ENCODE peak calls at places on chromosomes 13 and 19, in five cellular contexts. C, N, E, T and A are unnamed samples. For H3K4me1, the result is how much of the 10 kb centered on the place peaks cover.

GRCh38 chr13:100887729-100888151 is 213.1 kb upstream of the TMTC4 start:
- DNase-seq in C (no peak), N (peak), T (no peak), E (peak), A (no peak)

GRCh38 chr13:36904219-36904618 is 15.8 kb downstream of the SMAD9 start:
- DNase-seq in N (no peak), E (no peak), C (no peak), T (no peak), A (no peak)

GRCh38 chr13:106566682-106567420 is 1.1 kb downstream of the ARGLU1 start:
- DNase-seq in E (peak), C (peak), N (peak), T (peak), A (peak)

GRCh38 chr19:1672038-1672768 is 19.8 kb upstream of the TCF3 start:
- DNase-seq in E (peak), C (peak), T (no peak), N (peak), A (no peak)

GRCh38 chr13:65913173-65913572 is 1317.0 kb downstream of the PCDH9 start:
- DNase-seq in T (no peak), E (peak), N (no peak), C (no peak), A (no peak)

GRCh38 chr19:35903550-35904179 is 1.3 kb downstream of the HCST start:
- DNase-seq in E (peak), T (peak), C (peak), N (peak), A (peak)

GRCh38 chr13:63327584-63327983 is 1911.9 kb upstream of the PCDH20 start:
- DNase-seq in C (no peak), E (no peak), N (no peak), T (no peak), A (no peak)

GRCh38 chr13:41458187-41458938 is 1.0 kb downstream of the RGCC start:
- DNase-seq in C (no peak), N (peak), E (peak), T (peak), A (peak)

GRCh38 chr19:7349961-7350711 is 1.4 kb downstream of the ARHGEF18 start:
- DNase-seq in T (no peak), E (no peak), N (no peak), C (no peak), A (no peak)

GRCh38 chr19:54415208-54415900 is at the start of gene TTYH1:
- DNase-seq in E (no peak), T (no peak), N (no peak), C (no peak), A (no peak)

GRCh38 chr13:20715340-20715732 is 11.8 kb downstream of the IL17D start:
- DNase-seq in T (no peak), C (no peak), E (no peak), N (no peak), A (no peak)

GRCh38 chr13:46797468-46798237 is 692 bp upstream of the ESD start:
- DNase-seq in N (peak), T (no peak), E (peak), C (no peak), A (no peak)

GRCh38 chr13:29227560-29227959 is 367.9 kb downstream of the SLC7A1 start:
- DNase-seq in E (no peak), C (no peak), T (no peak), N (peak), A (no peak)

GRCh38 chr13:42174344-42175162 is 97.4 kb upstream of the AKAP11 start:
- DNase-seq in C (no peak), T (no peak), E (peak), N (peak), A (no peak)

GRCh38 chr19:50003810-50004419 is 21.3 kb downstream of the VRK3 start:
- DNase-seq in T (no peak), C (peak), N (peak), E (peak), A (peak)

GRCh38 chr19:15196683-15197005 is 4.2 kb downstream of the NOTCH3 start:
- DNase-seq in N (no peak), C (no peak), E (no peak), T (no peak), A (no peak)

GRCh38 chr19:8367327-8368001 is 3.5 kb downstream of the ANGPTL4 start:
- DNase-seq in T (peak), N (peak), E (peak), C (no peak), A (peak)

GRCh38 chr13:113098163-113098732 is 7.3 kb upstream of the F7 start:
- DNase-seq in E (peak), T (no peak), N (no peak), C (no peak), A (no peak)

GRCh38 chr19:11652492-11652891 is 55.2 kb downstream of the ZNF627 start:
- DNase-seq in E (no peak), T (no peak), C (no peak), N (no peak), A (no peak)

GRCh38 chr13:93217701-93218100 is 8.9 kb upstream of the GPC6 start:
- DNase-seq in N (no peak), C (no peak), T (no peak), E (no peak), A (no peak)

GRCh38 chr19:42563352-42564210 is 31.1 kb downstream of the CEACAM8 start:
- DNase-seq in T (no peak), E (peak), C (peak), N (peak), A (peak)

GRCh38 chr19:10416380-10417257 is 3.7 kb upstream of the PDE4A start:
- DNase-seq in C (peak), N (peak), T (peak), E (peak), A (peak)

GRCh38 chr13:51488212-51488611 is 35.4 kb upstream of the INTS6 start:
- DNase-seq in T (no peak), E (no peak), C (no peak), N (no peak), A (no peak)

GRCh38 chr19:46975011-46975917 is 44.4 kb upstream of the NPAS1 start:
- DNase-seq in N (no peak), C (no peak), T (no peak), E (no peak), A (no peak)

GRCh38 chr13:97921146-97921776 is 32.2 kb upstream of the IPO5 start:
- DNase-seq in C (no peak), E (peak), T (no peak), N (peak), A (no peak)

GRCh38 chr19:35908977-35909683 is 1.0 kb upstream of the TYROBP start:
- DNase-seq in T (peak), C (no peak), N (no peak), E (no peak), A (peak)

GRCh38 chr19:41166888-41167804 is 25.9 kb upstream of the CYP2S1 start:
- DNase-seq in C (no peak), T (no peak), E (no peak), N (peak), A (no peak)

GRCh38 chr13:72290962-72291681 is 424.1 kb upstream of the DACH1 start:
- DNase-seq in C (no peak), N (no peak), T (no peak), E (no peak), A (no peak)

GRCh38 chr19:22945560-22945959 is 57.4 kb downstream of the ZNF728 start:
- DNase-seq in E (peak), T (no peak), N (no peak), C (no peak), A (no peak)

GRCh38 chr13:35514801-35515502 is 38.5 kb upstream of the MAB21L1 start:
- DNase-seq in N (no peak), E (no peak), C (no peak), T (no peak), A (no peak)

GRCh38 chr13:99027661-99028425 is 50.0 kb upstream of the DOCK9 start:
- DNase-seq in N (no peak), T (no peak), C (no peak), E (no peak), A (no peak)

GRCh38 chr13:95536629-95537241 is 15.8 kb upstream of the CLDN10 start:
- DNase-seq in N (peak), E (peak), T (no peak), C (no peak), A (no peak)

GRCh38 chr13:110387451-110388140 is 80.5 kb downstream of the COL4A2 start:
- DNase-seq in C (no peak), T (peak), N (peak), E (peak), A (peak)

GRCh38 chr19:48543121-48543710 is 8.8 kb upstream of the SULT2B1 start:
- DNase-seq in C (peak), N (no peak), T (no peak), E (peak), A (peak)

GRCh38 chr13:76455960-76456359 is 430.2 kb downstream of the KCTD12 start:
- DNase-seq in N (no peak), T (no peak), C (no peak), E (peak), A (no peak)

GRCh38 chr19:16588089-16588823 is 16.0 kb upstream of the SLC35E1 start:
- DNase-seq in T (no peak), C (no peak), E (peak), N (no peak), A (no peak)

GRCh38 chr13:67229438-67230242 is 496 bp downstream of the PCDH9 start:
- DNase-seq in T (no peak), N (peak), E (peak), C (peak), A (peak)

GRCh38 chr19:15223649-15224371 is 8.4 kb downstream of the EPHX3 start:
- DNase-seq in N (no peak), C (no peak), T (no peak), E (no peak), A (no peak)

GRCh38 chr19:4454952-4455738 is 2.4 kb downstream of the UBXN6 start:
- DNase-seq in T (no peak), E (peak), N (peak), C (no peak), A (peak)

GRCh38 chr19:4456566-4456842 is 1.1 kb downstream of the UBXN6 start:
- DNase-seq in C (no peak), N (peak), E (peak), T (no peak), A (peak)

GRCh38 chr19:4456843-4457653 is 546 bp downstream of the UBXN6 start:
- DNase-seq in C (peak), N (peak), E (peak), T (peak), A (peak)

GRCh38 chr19:4455742-4456565 is 1.6 kb downstream of the UBXN6 start:
- DNase-seq in E (peak), T (peak), N (peak), C (no peak), A (peak)

GRCh38 chr19:4457654-4458406 is at the start of gene UBXN6:
- DNase-seq in T (peak), E (peak), N (peak), C (peak), A (peak)
- TF ChIP-seq CTCF in T (peak), E (no peak), N (no peak), C (no peak), A (no peak)

GRCh38 chr13:75414036-75414827 is 67.7 kb downstream of the TBC1D4 start:
- DNase-seq in N (peak), E (no peak), C (no peak), T (no peak), A (no peak)
- H3K4me1 ChIP-seq in N (under half), E (under half), C (half or more), T (half or more), A (under half)

GRCh38 chr19:43699506-43700367 is 16.1 kb upstream of the IRGC start:
- DNase-seq in T (peak), C (no peak), E (peak), N (peak), A (no peak)
- H3K4me3 ChIP-seq in T (peak), C (no peak), E (no peak), N (peak), A (no peak)

GRCh38 chr19:30693179-30693578 is 321.0 kb downstream of the ZNF536 start:
- DNase-seq in T (no peak), E (no peak), N (no peak), C (no peak), A (no peak)

GRCh38 chr19:30696514-30696913 is 324.3 kb downstream of the ZNF536 start:
- DNase-seq in C (peak), E (peak), T (no peak), N (peak), A (peak)

GRCh38 chr19:30692517-30692870 is 320.3 kb downstream of the ZNF536 start:
- DNase-seq in E (no peak), T (no peak), C (no peak), N (no peak), A (peak)

GRCh38 chr19:30694156-30694555 is 322.0 kb downstream of the ZNF536 start:
- DNase-seq in T (no peak), N (no peak), C (no peak), E (no peak), A (no peak)

GRCh38 chr19:30695171-30695875 is 323.1 kb downstream of the ZNF536 start:
- DNase-seq in N (no peak), C (no peak), E (no peak), T (no peak), A (no peak)
- TF ChIP-seq CTCF in N (no peak), C (peak), E (no peak), T (peak), A (no peak)

DNA sequence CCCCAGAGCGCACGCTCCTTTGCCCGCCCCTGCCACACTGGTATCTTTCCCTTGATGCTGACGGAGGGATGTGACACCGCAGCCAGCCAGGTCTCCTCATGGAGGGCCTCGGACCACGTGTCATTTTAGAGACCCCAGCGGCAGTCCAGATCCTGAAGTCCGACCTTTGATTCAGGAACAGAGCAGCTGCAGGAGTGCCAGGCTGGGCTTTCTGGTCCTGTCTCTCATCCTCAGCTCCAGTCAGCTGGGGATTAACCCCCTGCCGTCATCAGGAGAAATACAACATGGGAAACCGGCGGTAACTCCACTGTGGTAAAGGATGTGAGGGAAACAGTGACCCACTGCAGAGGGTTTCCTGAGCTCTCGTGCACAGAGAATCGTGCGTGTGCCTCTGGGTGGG is 140.6 kb downstream of the SIPA1L3 start:
- DNase-seq in E (no peak), N (no peak), T (no peak), C (no peak), A (no peak)
- H3K4me1 ChIP-seq in E (under half), N (under half), T (under half), C (under half), A (under half)

DNA sequence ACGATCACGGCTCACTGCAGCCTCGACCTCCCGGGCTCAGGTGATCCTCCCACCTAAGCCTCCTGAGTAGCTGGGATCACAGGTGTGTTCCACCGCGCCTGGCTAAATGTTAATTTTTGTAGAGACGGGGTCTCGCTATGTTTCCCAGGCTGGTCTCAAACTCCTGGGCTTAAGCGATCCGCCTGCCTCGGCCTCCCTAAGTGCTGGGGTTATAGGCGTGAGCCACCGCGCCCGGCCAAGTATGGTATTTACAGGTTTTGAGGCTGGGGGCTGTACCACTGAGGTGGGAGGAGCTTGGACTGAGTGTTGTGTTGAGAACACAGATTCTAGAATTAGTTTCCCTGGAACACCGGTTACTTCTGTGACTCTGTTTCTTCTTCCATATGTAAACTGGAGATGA is 452 bp upstream of the PPM1N start:
- DNase-seq in N (no peak), C (no peak), T (no peak), E (no peak), A (no peak)
- H3K4me3 ChIP-seq in N (no peak), C (no peak), T (no peak), E (no peak), A (no peak)